ENCODE peak calls at places on chromosomes 2 and 18, in five cellular contexts. C is activated T-helper 1 cell treated with Interleukin-2 at 50 U/mL for 16 hours; Z is activated T-cell treated with anti-CD3 and anti-CD28 coated beads, Interleukin-2, amount 50 U/mL, for 24 hours; T is activated CD8-positive, alpha-beta memory T cell treated with anti-CD3 and anti-CD28 coated beads for 4 hours; N is lower leg skin. P is an unnamed sample.

GRCh38 chr2:68387408-68388350 is 22.6 kb downstream of the PLEK start:
- DNase-seq in Z (no peak), N (no peak), C (no peak), T (no peak), P (no peak)

GRCh38 chr18:63472380-63472779 is 4.4 kb upstream of the SERPINB5 start:
- DNase-seq in N (no peak), T (no peak), Z (no peak), C (no peak), P (no peak)

GRCh38 chr2:8053241-8053640 is 628.6 kb upstream of the ID2 start:
- DNase-seq in Z (no peak), C (no peak), N (no peak), T (no peak), P (no peak)

GRCh38 chr2:17522303-17522702 is 4.1 kb upstream of the RAD51AP2 start:
- DNase-seq in N (no peak), T (no peak), C (no peak), Z (no peak), P (no peak)

GRCh38 chr2:152715854-152716428 is 1.3 kb downstream of the PRPF40A start:
- DNase-seq in Z (no peak), C (no peak), T (no peak), N (no peak), P (no peak)

GRCh38 chr2:29382486-29382885 is 267.3 kb downstream of the CLIP4 start:
- DNase-seq in N (no peak), C (no peak), T (no peak), Z (no peak), P (no peak)

GRCh38 chr2:134335601-134336000 is 81.7 kb downstream of the MGAT5 start:
- DNase-seq in T (no peak), N (no peak), C (no peak), Z (no peak), P (no peak)

GRCh38 chr2:215010390-215010789 is 128.0 kb downstream of the ABCA12 start:
- DNase-seq in T (no peak), N (no peak), C (no peak), Z (no peak), P (no peak)

GRCh38 chr2:26942543-26943295 is 27.7 kb upstream of the MAPRE3 start:
- DNase-seq in C (peak), N (peak), T (peak), Z (peak), P (peak)